ENCODE peak calls at places on chromosomes 7 and 10, in nine cellular contexts. One of them, this sample, is unnamed.

GRCh38 chr10:127612-128432 is 7.4 kb upstream of the ZMYND11 start:
- DNase-seq in cardiac fibroblast: no peak
- DNase-seq in foreskin fibroblast: no peak
- DNase-seq in heart left ventricle: no peak
- DNase-seq in CD8-positive, alpha-beta T cell: peak
- DNase-seq in A549: no peak
- DNase-seq in progenitor cell of endocrine pancreas: no peak
- DNase-seq in right atrium auricular region: no peak
- DNase-seq in right lobe of liver: no peak
- DNase-seq in this sample: no peak

GRCh38 chr7:130350945-130351663 is 6.5 kb downstream of the CPA5 start:
- DNase-seq in cardiac fibroblast: no peak
- DNase-seq in foreskin fibroblast: peak
- DNase-seq in heart left ventricle: no peak
- DNase-seq in CD8-positive, alpha-beta T cell: no peak
- DNase-seq in A549: no peak
- DNase-seq in progenitor cell of endocrine pancreas: no peak
- DNase-seq in right atrium auricular region: no peak
- DNase-seq in right lobe of liver: no peak
- DNase-seq in this sample: no peak

GRCh38 chr10:102975483-102976057 is 57.5 kb downstream of the CNNM2 start:
- DNase-seq in cardiac fibroblast: no peak
- DNase-seq in foreskin fibroblast: no peak
- DNase-seq in heart left ventricle: no peak
- DNase-seq in CD8-positive, alpha-beta T cell: no peak
- DNase-seq in A549: no peak
- DNase-seq in progenitor cell of endocrine pancreas: no peak
- DNase-seq in right atrium auricular region: no peak
- DNase-seq in right lobe of liver: no peak
- DNase-seq in this sample: no peak

GRCh38 chr7:78062214-78062613 is 263.6 kb downstream of the PHTF2 start:
- DNase-seq in cardiac fibroblast: no peak
- DNase-seq in foreskin fibroblast: no peak
- DNase-seq in heart left ventricle: no peak
- DNase-seq in CD8-positive, alpha-beta T cell: no peak
- DNase-seq in A549: no peak
- DNase-seq in progenitor cell of endocrine pancreas: no peak
- DNase-seq in right atrium auricular region: no peak
- DNase-seq in right lobe of liver: no peak
- DNase-seq in this sample: no peak

GRCh38 chr7:102104245-102104644 is 182.4 kb upstream of the SH2B2 start:
- DNase-seq in cardiac fibroblast: no peak
- DNase-seq in foreskin fibroblast: no peak
- DNase-seq in heart left ventricle: no peak
- DNase-seq in CD8-positive, alpha-beta T cell: no peak
- DNase-seq in A549: no peak
- DNase-seq in progenitor cell of endocrine pancreas: no peak
- DNase-seq in right atrium auricular region: no peak
- DNase-seq in right lobe of liver: no peak
- DNase-seq in this sample: no peak

GRCh38 chr10:43170491-43170890 is 32.2 kb downstream of the CSGALNACT2 start:
- DNase-seq in cardiac fibroblast: peak
- DNase-seq in foreskin fibroblast: peak
- DNase-seq in heart left ventricle: no peak
- DNase-seq in CD8-positive, alpha-beta T cell: no peak
- DNase-seq in A549: no peak
- DNase-seq in progenitor cell of endocrine pancreas: no peak
- DNase-seq in right atrium auricular region: no peak
- DNase-seq in right lobe of liver: no peak
- DNase-seq in this sample: no peak

GRCh38 chr7:105131033-105131656 is 117.1 kb downstream of the KMT2E start:
- DNase-seq in cardiac fibroblast: no peak
- DNase-seq in foreskin fibroblast: peak
- DNase-seq in heart left ventricle: no peak
- DNase-seq in CD8-positive, alpha-beta T cell: no peak
- DNase-seq in A549: no peak
- DNase-seq in progenitor cell of endocrine pancreas: no peak
- DNase-seq in right atrium auricular region: no peak
- DNase-seq in right lobe of liver: no peak
- DNase-seq in this sample: no peak

GRCh38 chr7:135855836-135856235 is 107.2 kb upstream of the FAM180A start:
- DNase-seq in cardiac fibroblast: peak
- DNase-seq in foreskin fibroblast: peak
- DNase-seq in heart left ventricle: no peak
- DNase-seq in CD8-positive, alpha-beta T cell: no peak
- DNase-seq in A549: no peak
- DNase-seq in progenitor cell of endocrine pancreas: no peak
- DNase-seq in right atrium auricular region: no peak
- DNase-seq in right lobe of liver: no peak
- DNase-seq in this sample: no peak

DNA sequence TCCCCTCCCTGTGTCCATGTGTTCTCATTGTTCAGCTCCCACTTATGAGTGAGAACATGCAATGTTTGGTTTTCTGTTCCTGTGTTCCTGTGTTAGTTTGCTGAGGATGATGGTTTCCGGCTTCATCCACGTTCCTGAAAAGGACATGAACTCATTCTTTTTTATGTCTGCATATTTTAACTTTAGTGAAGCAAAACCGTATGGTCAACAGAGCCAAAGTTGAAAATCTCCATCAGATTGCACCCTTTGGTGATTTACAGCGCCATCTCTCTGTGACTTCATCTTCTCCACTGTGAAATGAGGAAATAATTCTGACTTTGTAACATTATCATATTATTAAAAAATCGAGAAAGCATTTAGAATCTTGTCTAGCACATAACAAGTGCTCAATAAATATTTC is 132.3 kb upstream of the PLXDC2 start:
- DNase-seq in cardiac fibroblast: peak
- DNase-seq in foreskin fibroblast: no peak
- DNase-seq in heart left ventricle: no peak
- DNase-seq in CD8-positive, alpha-beta T cell: no peak
- DNase-seq in A549: no peak
- DNase-seq in progenitor cell of endocrine pancreas: no peak
- DNase-seq in right atrium auricular region: no peak
- DNase-seq in right lobe of liver: no peak
- DNase-seq in this sample: no peak
- TF ChIP-seq CTCF in cardiac fibroblast: peak
- TF ChIP-seq CTCF in foreskin fibroblast: no peak
- TF ChIP-seq CTCF in heart left ventricle: no peak
- TF ChIP-seq CTCF in CD8-positive, alpha-beta T cell: no peak
- TF ChIP-seq CTCF in A549: no peak
- TF ChIP-seq CTCF in progenitor cell of endocrine pancreas: no peak
- TF ChIP-seq CTCF in right atrium auricular region: no peak
- TF ChIP-seq CTCF in right lobe of liver: peak
- TF ChIP-seq CTCF in this sample: no peak

DNA sequence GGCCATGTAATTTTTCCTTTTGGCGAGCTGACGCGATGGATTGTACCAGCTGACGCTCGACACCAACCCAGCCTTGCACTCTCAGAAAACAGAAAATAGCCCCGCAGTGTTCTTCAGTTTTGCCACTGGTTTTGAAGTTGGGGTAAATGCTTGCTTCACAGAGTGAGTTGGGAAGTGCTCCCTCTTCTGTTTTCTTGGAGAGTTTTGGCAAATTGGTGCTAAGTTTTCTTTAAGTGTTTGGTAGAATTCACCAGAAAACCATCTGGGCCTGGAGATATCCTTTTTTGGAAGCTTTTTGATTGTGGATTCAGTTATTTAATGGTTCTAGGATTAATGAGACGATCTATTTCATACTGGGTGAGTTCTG is 252.8 kb downstream of the ELFN1 start:
- DNase-seq in cardiac fibroblast: no peak
- DNase-seq in foreskin fibroblast: peak
- DNase-seq in heart left ventricle: no peak
- DNase-seq in CD8-positive, alpha-beta T cell: no peak
- DNase-seq in A549: no peak
- DNase-seq in progenitor cell of endocrine pancreas: no peak
- DNase-seq in right atrium auricular region: no peak
- DNase-seq in right lobe of liver: no peak
- DNase-seq in this sample: no peak
- TF ChIP-seq CTCF in cardiac fibroblast: peak
- TF ChIP-seq CTCF in foreskin fibroblast: peak
- TF ChIP-seq CTCF in heart left ventricle: no peak
- TF ChIP-seq CTCF in CD8-positive, alpha-beta T cell: no peak
- TF ChIP-seq CTCF in A549: no peak
- TF ChIP-seq CTCF in progenitor cell of endocrine pancreas: no peak
- TF ChIP-seq CTCF in right atrium auricular region: no peak
- TF ChIP-seq CTCF in right lobe of liver: no peak
- TF ChIP-seq CTCF in this sample: peak

GRCh38 chr7:129213828-129214227 is 11.0 kb upstream of the AHCYL2 start:
- DNase-seq in cardiac fibroblast: no peak
- DNase-seq in foreskin fibroblast: peak
- DNase-seq in heart left ventricle: no peak
- DNase-seq in CD8-positive, alpha-beta T cell: no peak
- DNase-seq in A549: no peak
- DNase-seq in progenitor cell of endocrine pancreas: no peak
- DNase-seq in right atrium auricular region: no peak
- DNase-seq in right lobe of liver: no peak
- DNase-seq in this sample: no peak
- TF ChIP-seq CTCF in cardiac fibroblast: no peak
- TF ChIP-seq CTCF in foreskin fibroblast: no peak
- TF ChIP-seq CTCF in heart left ventricle: no peak
- TF ChIP-seq CTCF in CD8-positive, alpha-beta T cell: no peak
- TF ChIP-seq CTCF in A549: no peak
- TF ChIP-seq CTCF in progenitor cell of endocrine pancreas: no peak
- TF ChIP-seq CTCF in right atrium auricular region: no peak
- TF ChIP-seq CTCF in right lobe of liver: no peak
- TF ChIP-seq CTCF in this sample: no peak

DNA sequence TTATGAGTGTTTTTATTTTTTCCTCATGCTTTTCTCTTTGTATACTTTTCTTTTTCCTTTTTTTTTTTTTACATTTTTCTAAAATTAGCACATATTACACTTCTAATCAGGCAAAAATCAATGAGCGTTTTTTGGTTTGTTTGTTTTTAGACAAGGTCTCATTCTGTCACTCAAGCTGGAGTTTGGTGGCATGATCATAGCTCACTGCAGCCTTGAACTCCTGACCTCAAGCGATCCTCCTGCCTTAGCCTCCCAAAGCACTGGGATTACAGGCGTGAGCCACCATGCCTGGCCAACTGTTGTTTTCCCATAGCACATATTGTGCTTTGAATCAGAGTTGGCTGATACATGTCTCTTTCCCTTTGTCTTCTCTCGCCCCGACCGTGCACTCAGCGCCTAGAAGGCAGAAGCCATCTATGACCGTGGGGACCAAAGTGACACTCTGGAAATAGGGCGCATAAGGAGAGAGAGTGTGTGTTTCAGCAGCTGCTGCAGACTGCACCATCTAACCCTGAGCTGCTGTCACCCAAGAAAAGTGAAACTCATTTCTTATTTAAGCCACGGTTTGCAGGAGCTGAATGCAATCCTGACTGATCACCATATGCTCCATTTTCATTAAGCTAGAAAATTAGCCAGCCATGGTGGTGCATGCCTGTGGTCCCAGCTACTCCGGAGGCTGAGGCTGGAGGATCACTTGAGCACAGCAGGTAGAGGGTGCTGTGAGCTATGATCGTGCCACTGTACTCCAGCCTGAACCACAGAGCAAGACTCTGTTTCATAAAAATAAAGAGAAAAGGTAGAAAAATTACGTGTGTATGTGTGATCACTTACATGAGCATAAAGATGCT is 41.4 kb upstream of the GTF2I start:
- DNase-seq in cardiac fibroblast: no peak
- DNase-seq in foreskin fibroblast: no peak
- DNase-seq in heart left ventricle: no peak
- DNase-seq in CD8-positive, alpha-beta T cell: no peak
- DNase-seq in A549: no peak
- DNase-seq in progenitor cell of endocrine pancreas: no peak
- DNase-seq in right atrium auricular region: no peak
- DNase-seq in right lobe of liver: no peak
- DNase-seq in this sample: no peak
- TF ChIP-seq CTCF in cardiac fibroblast: no peak
- TF ChIP-seq CTCF in foreskin fibroblast: no peak
- TF ChIP-seq CTCF in heart left ventricle: no peak
- TF ChIP-seq CTCF in CD8-positive, alpha-beta T cell: no peak
- TF ChIP-seq CTCF in A549: no peak
- TF ChIP-seq CTCF in progenitor cell of endocrine pancreas: no peak
- TF ChIP-seq CTCF in right atrium auricular region: no peak
- TF ChIP-seq CTCF in right lobe of liver: no peak
- TF ChIP-seq CTCF in this sample: no peak

GRCh38 chr7:48168159-48168558 is 3.1 kb upstream of the ABCA13 start:
- DNase-seq in cardiac fibroblast: peak
- DNase-seq in foreskin fibroblast: peak
- DNase-seq in heart left ventricle: no peak
- DNase-seq in CD8-positive, alpha-beta T cell: no peak
- DNase-seq in A549: no peak
- DNase-seq in progenitor cell of endocrine pancreas: no peak
- DNase-seq in right atrium auricular region: no peak
- DNase-seq in right lobe of liver: no peak
- DNase-seq in this sample: no peak
- TF ChIP-seq CTCF in cardiac fibroblast: no peak
- TF ChIP-seq CTCF in foreskin fibroblast: no peak
- TF ChIP-seq CTCF in heart left ventricle: no peak
- TF ChIP-seq CTCF in CD8-positive, alpha-beta T cell: no peak
- TF ChIP-seq CTCF in A549: no peak
- TF ChIP-seq CTCF in progenitor cell of endocrine pancreas: no peak
- TF ChIP-seq CTCF in right atrium auricular region: no peak
- TF ChIP-seq CTCF in right lobe of liver: no peak
- TF ChIP-seq CTCF in this sample: no peak

GRCh38 chr10:123897146-123897545 is 5.5 kb upstream of the CPXM2 start:
- DNase-seq in cardiac fibroblast: no peak
- DNase-seq in foreskin fibroblast: no peak
- DNase-seq in heart left ventricle: no peak
- DNase-seq in CD8-positive, alpha-beta T cell: no peak
- DNase-seq in A549: no peak
- DNase-seq in progenitor cell of endocrine pancreas: no peak
- DNase-seq in right atrium auricular region: no peak
- DNase-seq in right lobe of liver: no peak
- DNase-seq in this sample: no peak
- TF ChIP-seq CTCF in cardiac fibroblast: no peak
- TF ChIP-seq CTCF in foreskin fibroblast: peak
- TF ChIP-seq CTCF in heart left ventricle: no peak
- TF ChIP-seq CTCF in CD8-positive, alpha-beta T cell: no peak
- TF ChIP-seq CTCF in A549: no peak
- TF ChIP-seq CTCF in progenitor cell of endocrine pancreas: peak
- TF ChIP-seq CTCF in right atrium auricular region: no peak
- TF ChIP-seq CTCF in right lobe of liver: no peak
- TF ChIP-seq CTCF in this sample: peak

DNA sequence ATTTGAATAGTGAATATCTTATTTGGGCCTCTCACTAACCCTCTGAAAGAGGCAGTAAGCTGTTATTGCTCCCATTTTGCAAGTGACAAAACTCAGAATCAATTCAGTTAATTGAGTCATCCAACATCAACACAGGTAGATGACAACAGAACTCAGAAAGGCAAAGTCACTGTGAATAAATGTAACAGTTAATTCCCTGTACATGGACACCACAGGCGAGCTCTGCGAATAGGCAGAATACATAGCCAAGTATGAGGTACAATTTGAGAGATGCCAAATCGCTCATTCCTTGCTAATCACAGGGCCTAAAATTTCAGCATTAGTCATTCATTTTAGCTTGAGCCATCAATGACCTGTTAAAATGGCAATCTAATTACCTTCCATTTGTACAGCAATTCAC is 52.6 kb upstream of the HECTD2 start:
- DNase-seq in cardiac fibroblast: no peak
- DNase-seq in foreskin fibroblast: no peak
- DNase-seq in heart left ventricle: no peak
- DNase-seq in CD8-positive, alpha-beta T cell: no peak
- DNase-seq in A549: no peak
- DNase-seq in progenitor cell of endocrine pancreas: no peak
- DNase-seq in right atrium auricular region: no peak
- DNase-seq in right lobe of liver: no peak
- DNase-seq in this sample: no peak
- TF ChIP-seq CTCF in cardiac fibroblast: no peak
- TF ChIP-seq CTCF in foreskin fibroblast: no peak
- TF ChIP-seq CTCF in heart left ventricle: no peak
- TF ChIP-seq CTCF in CD8-positive, alpha-beta T cell: no peak
- TF ChIP-seq CTCF in A549: no peak
- TF ChIP-seq CTCF in progenitor cell of endocrine pancreas: no peak
- TF ChIP-seq CTCF in right atrium auricular region: no peak
- TF ChIP-seq CTCF in right lobe of liver: no peak
- TF ChIP-seq CTCF in this sample: no peak

This sample was measured in AG09309.